ENCODE peak calls at places on chromosome 11, in five cellular contexts. Y, A, S, J and R are unnamed samples.

GRCh38 chr11:120622189-120622912 is 110.8 kb downstream of the GRIK4 start:
- DNase-seq in Y (no peak), A (no peak), S (no peak), J (no peak), R (no peak)

GRCh38 chr11:65295001-65295400 is 19.7 kb upstream of the CDC42EP2 start:
- DNase-seq in Y (no peak), A (peak; percentile 28), S (no peak), J (no peak), R (no peak)

GRCh38 chr11:61657566-61657965 is 22.6 kb upstream of the DAGLA start:
- DNase-seq in Y (no peak), A (peak; percentile 32), S (no peak), J (no peak), R (no peak)

GRCh38 chr11:24145411-24145810 is 351.4 kb upstream of the LUZP2 start:
- DNase-seq in Y (no peak), A (no peak), S (no peak), J (no peak), R (no peak)

GRCh38 chr11:126594921-126595367 is 239.5 kb downstream of the ST3GAL4 start:
- DNase-seq in Y (no peak), A (no peak), S (no peak), J (no peak), R (no peak)

GRCh38 chr11:839875-840617 is 2.3 kb downstream of the POLR2L start:
- DNase-seq in Y (no peak), A (no peak), S (no peak), J (no peak), R (no peak)

GRCh38 chr11:82233211-82233610 is 500.5 kb downstream of the FAM181B start:
- DNase-seq in Y (no peak), A (no peak), S (no peak), J (no peak), R (no peak)

GRCh38 chr11:1841511-1842148 is 2.8 kb downstream of the TNNI2 start:
- DNase-seq in Y (no peak), A (no peak), S (no peak), J (no peak), R (no peak)

GRCh38 chr11:95767498-95767897 is 22.1 kb downstream of the FAM76B start:
- DNase-seq in Y (no peak), A (no peak), S (no peak), J (no peak), R (no peak)

GRCh38 chr11:46917109-46918086 is 952 bp downstream of the LRP4 start:
- DNase-seq in Y (no peak), A (no peak), S (no peak), J (no peak), R (no peak)

GRCh38 chr11:14347991-14348390 is 11.0 kb downstream of the RRAS2 start:
- DNase-seq in Y (no peak), A (no peak), S (no peak), J (no peak), R (no peak)

GRCh38 chr11:45897556-45897955 is 9.5 kb downstream of the FREY1 start:
- DNase-seq in Y (no peak), A (no peak), S (no peak), J (no peak), R (no peak)

GRCh38 chr11:134866215-134866614 is 454.2 kb upstream of the B3GAT1 start:
- DNase-seq in Y (no peak), A (no peak), S (no peak), J (no peak), R (no peak)

GRCh38 chr11:77801477-77801876 is 19.0 kb downstream of the RSF1 start:
- DNase-seq in Y (no peak), A (no peak), S (peak; percentile 90), J (no peak), R (no peak)

GRCh38 chr11:62545437-62546243 is 966 bp downstream of the AHNAK start:
- DNase-seq in Y (peak; percentile 39), A (peak; percentile 90), S (peak; percentile 93), J (no peak), R (no peak)

GRCh38 chr11:118889796-118890195 is 6.1 kb downstream of the CXCR5 start:
- DNase-seq in Y (no peak), A (peak; percentile 43), S (peak; percentile 56), J (no peak), R (no peak)

GRCh38 chr11:116696381-116696941 is 76.3 kb downstream of the BUD13 start:
- DNase-seq in Y (no peak), A (no peak), S (peak; percentile 36), J (no peak), R (no peak)

GRCh38 chr11:94325681-94326080 is 21.3 kb downstream of the IZUMO1R start:
- DNase-seq in Y (no peak), A (no peak), S (no peak), J (peak; percentile 41), R (no peak)

GRCh38 chr11:1233351-1234053 is 10.6 kb downstream of the MUC5B start:
- DNase-seq in Y (no peak), A (no peak), S (peak; percentile 32), J (no peak), R (no peak)

GRCh38 chr11:64356498-64357411 is 2.2 kb upstream of the RPS6KA4 start:
- DNase-seq in Y (no peak), A (no peak), S (peak; percentile 77), J (peak; percentile 44), R (peak; percentile 33)

GRCh38 chr11:31060880-31061279 is 308.7 kb downstream of the DCDC1 start:
- DNase-seq in Y (no peak), A (no peak), S (no peak), J (no peak), R (no peak)

GRCh38 chr11:34649597-34649996 is 28.7 kb downstream of the EHF start:
- DNase-seq in Y (no peak), A (no peak), S (no peak), J (no peak), R (no peak)

GRCh38 chr11:94175545-94175944 is 46.9 kb downstream of the PANX1 start:
- DNase-seq in Y (no peak), A (no peak), S (no peak), J (no peak), R (no peak)

GRCh38 chr11:69391192-69392103 is 90.0 kb upstream of the LINC01488 start:
- DNase-seq in Y (no peak), A (no peak), S (peak; percentile 26), J (no peak), R (no peak)

GRCh38 chr11:121544956-121545355 is 92.2 kb upstream of the SORL1-AS1 start:
- DNase-seq in Y (no peak), A (no peak), S (no peak), J (no peak), R (no peak)

GRCh38 chr11:130188585-130189347 is 29.2 kb downstream of the ST14 start:
- DNase-seq in Y (no peak), A (no peak), S (no peak), J (no peak), R (no peak)

GRCh38 chr11:18280438-18281046 is 14.5 kb downstream of the SAA1 start:
- DNase-seq in Y (no peak), A (no peak), S (no peak), J (no peak), R (no peak)

GRCh38 chr11:118074785-118075184 is 2.1 kb upstream of the TMPRSS4 start:
- DNase-seq in Y (no peak), A (peak; percentile 64), S (no peak), J (no peak), R (no peak)